ENCODE peak calls at places on chromosomes 4 and X, in four cellular contexts. E is HCT116, P is breast epithelium, J is uterus. A is an unnamed sample.

GRCh38 chr4:6052679-6053078 is 34.4 kb upstream of the C4orf50 start:
- DNase-seq in E (no peak), J (no peak), P (no peak), A (no peak)

GRCh38 chr4:47538516-47538915 is 53.4 kb downstream of the ATP10D start:
- DNase-seq in E (no peak), P (no peak), J (no peak), A (no peak)

GRCh38 chr4:88138561-88138960 is 19.9 kb downstream of the ABCG2 start:
- DNase-seq in P (no peak), E (no peak), J (no peak), A (no peak)

GRCh38 chr4:180994722-180995121 is 1248.5 kb upstream of the TENM3 start:
- DNase-seq in J (no peak), E (no peak), P (no peak), A (no peak)

GRCh38 chrX:38669425-38669824 is 108.1 kb downstream of the TSPAN7 start:
- DNase-seq in P (no peak), J (no peak), E (no peak), A (no peak)

GRCh38 chr4:61079427-61079826 is 120.7 kb upstream of the ADGRL3 start:
- DNase-seq in J (no peak), P (no peak), E (no peak), A (no peak)

GRCh38 chr4:8079031-8079885 is 79.4 kb downstream of the ABLIM2 start:
- DNase-seq in J (no peak), E (no peak), P (no peak), A (no peak)

GRCh38 chr4:159765402-159765801 is 662.5 kb downstream of the RAPGEF2 start:
- DNase-seq in E (no peak), P (no peak), J (no peak), A (no peak)

GRCh38 chr4:152719856-152720556 is 40.2 kb upstream of the TMEM154 start:
- DNase-seq in P (no peak), J (no peak), E (no peak), A (no peak)

GRCh38 chrX:57528670-57529255 is 63.0 kb upstream of the ZXDB start:
- DNase-seq in E (no peak), P (no peak), J (no peak), A (no peak)

GRCh38 chr4:152850377-152850776 is 70.6 kb downstream of the ARFIP1 start:
- DNase-seq in J (no peak), E (no peak), P (no peak), A (no peak)

GRCh38 chr4:37953620-37954325 is 6.4 kb upstream of the PTTG2 start:
- DNase-seq in J (no peak), P (no peak), E (no peak), A (no peak)

GRCh38 chrX:47523713-47524166 is 37.3 kb upstream of the ARAF start:
- DNase-seq in P (no peak), J (no peak), E (no peak), A (no peak)

GRCh38 chr4:8794491-8794890 is 77.1 kb downstream of the HMX1 start:
- DNase-seq in J (no peak), P (no peak), E (no peak), A (no peak)

GRCh38 chrX:142686653-142687283 is 339.0 kb upstream of the SPANXN4 start:
- DNase-seq in J (no peak), E (no peak), P (no peak), A (no peak)

GRCh38 chr4:87073187-87073569 is 138.4 kb downstream of the AFF1 start:
- DNase-seq in J (no peak), E (no peak), P (no peak), A (no peak)

GRCh38 chr4:122716825-122717448 is 15.6 kb upstream of the BBS12 start:
- DNase-seq in P (peak), E (peak), J (peak), A (peak)

GRCh38 chr4:133145758-133146157 is 3.3 kb upstream of the PCDH10 start:
- DNase-seq in J (no peak), E (no peak), P (no peak), A (no peak)

GRCh38 chrX:45063319-45064095 is 137.2 kb downstream of the DIPK2B start:
- DNase-seq in E (no peak), P (no peak), J (no peak), A (no peak)

GRCh38 chr4:11631416-11631815 is 202.7 kb upstream of the HS3ST1 start:
- DNase-seq in E (no peak), P (no peak), J (no peak), A (no peak)

GRCh38 chr4:137422666-137423065 is 109.6 kb downstream of the PCDH18 start:
- DNase-seq in P (no peak), J (no peak), E (no peak), A (no peak)

GRCh38 chrX:74349387-74349786 is 45.4 kb downstream of the ZCCHC13 start:
- DNase-seq in E (peak), P (no peak), J (no peak), A (peak)

GRCh38 chr4:139774759-139775487 is 109.3 kb downstream of the MGST2 start:
- DNase-seq in J (no peak), E (no peak), P (no peak), A (no peak)

GRCh38 chrX:108177321-108177990 is 85.9 kb downstream of the ATG4A start:
- DNase-seq in J (no peak), E (no peak), P (no peak), A (no peak)

GRCh38 chrX:11446331-11446730 is 153.1 kb downstream of the AMELX start:
- DNase-seq in P (no peak), J (no peak), E (no peak), A (no peak)

GRCh38 chr4:79042079-79042674 is 102.9 kb upstream of the PAQR3 start:
- DNase-seq in J (no peak), P (no peak), E (peak), A (no peak)

GRCh38 chr4:86036729-86037128 is 323.1 kb downstream of the MAPK10 start:
- DNase-seq in P (no peak), E (no peak), J (no peak), A (no peak)

GRCh38 chrX:109742722-109743121 is 9.7 kb upstream of the ACSL4 start:
- DNase-seq in J (no peak), E (no peak), P (no peak), A (no peak)

GRCh38 chr4:147487616-147488015 is 6.7 kb downstream of the EDNRA start:
- DNase-seq in J (no peak), P (no peak), E (no peak), A (no peak)

GRCh38 chrX:48573690-48574269 is 504 bp upstream of the RBM3 start:
- DNase-seq in J (peak), E (no peak), P (no peak), A (no peak)

GRCh38 chr4:123819362-123820035 is 422.9 kb downstream of the SPRY1 start:
- DNase-seq in E (no peak), J (no peak), P (no peak), A (no peak)

GRCh38 chr4:110475881-110476818 is at the start of gene ENPEP:
- DNase-seq in P (no peak), J (peak), E (no peak), A (no peak)

GRCh38 chrX:45761920-45762319 is 561.2 kb upstream of the DIPK2B start:
- DNase-seq in P (no peak), J (no peak), E (no peak), A (no peak)

GRCh38 chr4:26491449-26492170 is 1.3 kb upstream of the CCKAR start:
- DNase-seq in J (no peak), P (no peak), E (no peak), A (no peak)

GRCh38 chrX:38166478-38167083 is 54.1 kb downstream of the SRPX start:
- DNase-seq in J (no peak), E (peak), P (no peak), A (no peak)

GRCh38 chr4:103198111-103198765 is at the start of gene CENPE:
- DNase-seq in J (peak), P (peak), E (peak), A (peak)
- TF ChIP-seq POLR2A in J (no peak), P (no peak), E (peak), A (peak)

GRCh38 chr4:142452132-142452855 is 393.8 kb downstream of the INPP4B start:
- DNase-seq in P (no peak), J (no peak), E (no peak), A (no peak)

GRCh38 chr4:142443469-142443868 is 402.6 kb downstream of the INPP4B start:
- DNase-seq in J (no peak), P (no peak), E (no peak), A (no peak)

GRCh38 chr4:142449771-142450373 is 396.2 kb downstream of the INPP4B start:
- DNase-seq in J (no peak), P (no peak), E (no peak), A (no peak)

GRCh38 chr4:142446965-142447474 is 399.1 kb downstream of the INPP4B start:
- DNase-seq in E (no peak), P (no peak), J (no peak), A (no peak)
- TF ChIP-seq POLR2A in E (no peak), P (no peak), J (no peak), A (no peak)

DNA sequence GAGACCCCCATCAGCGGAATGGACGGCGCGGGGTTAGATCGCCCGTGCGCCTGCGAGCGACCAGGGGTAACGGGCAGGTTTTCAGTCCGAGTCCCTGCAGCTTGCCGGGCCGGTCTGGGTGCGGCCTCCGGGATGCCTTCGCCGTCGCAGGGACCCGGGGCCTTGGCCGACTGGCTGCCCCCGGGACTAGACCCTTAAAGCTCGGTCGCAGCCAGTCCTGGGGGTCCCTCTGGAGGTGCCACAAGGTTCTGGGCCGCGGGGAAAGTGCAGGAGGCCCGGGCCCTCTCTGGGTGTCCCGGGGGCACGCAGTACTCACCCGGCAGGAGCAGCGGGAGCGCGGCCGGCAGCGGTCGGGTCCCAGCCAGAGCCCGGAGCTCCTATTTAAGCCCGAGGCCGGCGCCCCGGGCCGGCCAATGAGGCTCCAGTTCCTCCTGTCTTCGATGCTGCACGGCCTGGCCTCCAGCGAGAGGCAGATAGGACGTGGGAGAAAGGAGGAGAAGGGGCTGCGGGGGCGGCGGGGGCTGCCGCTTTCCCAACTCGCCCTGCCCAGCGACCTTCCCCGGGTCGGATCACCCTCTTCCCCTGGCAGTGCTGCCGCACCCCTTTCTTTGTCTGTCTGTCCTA is at the start of gene SPON2:
- DNase-seq in J (peak), P (peak), E (no peak), A (no peak)
- TF ChIP-seq POLR2A in J (no peak), P (no peak), E (no peak), A (no peak)

GRCh38 chr4:82428969-82429727 is 1.1 kb downstream of the HNRNPDL start:
- DNase-seq in P (peak), J (peak), E (peak), A (peak)
- TF ChIP-seq POLR2A in P (peak), J (peak), E (peak), A (peak)

GRCh38 chr4:22848332-22848731 is 155.6 kb downstream of the GBA3 start:
- DNase-seq in P (no peak), E (no peak), J (no peak), A (no peak)

GRCh38 chr4:22850630-22851029 is 157.9 kb downstream of the GBA3 start:
- DNase-seq in E (no peak), P (no peak), J (no peak), A (no peak)

GRCh38 chr4:22850055-22850454 is 157.3 kb downstream of the GBA3 start:
- DNase-seq in P (no peak), J (no peak), E (no peak), A (no peak)
- TF ChIP-seq POLR2A in P (no peak), J (no peak), E (no peak), A (no peak)

GRCh38 chr4:68256284-68256683 is 10.8 kb upstream of the TMPRSS11B start:
- DNase-seq in P (no peak), E (no peak), J (no peak), A (no peak)

GRCh38 chr4:68245594-68245993 is at the start of gene TMPRSS11B:
- DNase-seq in P (no peak), E (no peak), J (no peak), A (no peak)

GRCh38 chr4:68249434-68249833 is 3.9 kb upstream of the TMPRSS11B start:
- DNase-seq in E (no peak), P (no peak), J (no peak), A (no peak)

GRCh38 chr4:68250151-68250930 is 4.8 kb upstream of the TMPRSS11B start:
- DNase-seq in E (no peak), P (no peak), J (no peak), A (no peak)
- TF ChIP-seq POLR2A in E (no peak), P (no peak), J (no peak), A (no peak)